ENCODE peak calls at places on chromosomes 1 and 21, in four cellular contexts. K is H7, Q is WTC11, A is amniotic stem cell. M is an unnamed sample.

GRCh38 chr1:212186427-212187207 is 98.6 kb upstream of the PPP2R5A start:
- DNase-seq in Q (no peak), A (no peak), K (no peak), M (no peak)

GRCh38 chr21:44345495-44345894 is 6.3 kb upstream of the CFAP410 start:
- DNase-seq in Q (no peak), A (no peak), K (no peak), M (no peak)

GRCh38 chr1:152397474-152397873 is 16.6 kb downstream of the CRNN start:
- DNase-seq in Q (no peak), K (no peak), A (no peak), M (peak)

GRCh38 chr1:100430368-100430767 is 78.1 kb downstream of the CDC14A start:
- DNase-seq in K (no peak), Q (no peak), A (no peak), M (no peak)

GRCh38 chr1:168266644-168267186 is 14.0 kb upstream of the TBX19 start:
- DNase-seq in A (no peak), K (no peak), Q (no peak), M (no peak)

GRCh38 chr1:171834831-171835230 is 6.5 kb upstream of the DNM3 start:
- DNase-seq in K (no peak), A (no peak), Q (no peak), M (no peak)

GRCh38 chr21:45478115-45478801 is 64.0 kb downstream of the SLC19A1 start:
- DNase-seq in K (peak), A (no peak), Q (peak), M (peak)

GRCh38 chr1:99607590-99607989 is 38.3 kb upstream of the PALMD start:
- DNase-seq in A (no peak), K (no peak), Q (no peak), M (no peak)

GRCh38 chr1:80656011-80656627 is 1144.6 kb upstream of the ADGRL2 start:
- DNase-seq in Q (peak), K (peak), A (no peak), M (peak)

GRCh38 chr1:17904290-17904689 is 149.2 kb downstream of the ACTL8 start:
- DNase-seq in Q (no peak), K (no peak), A (no peak), M (no peak)

GRCh38 chr1:198798923-198799386 is 160.1 kb downstream of the PTPRC start:
- DNase-seq in A (no peak), Q (no peak), K (no peak), M (no peak)

GRCh38 chr1:214848101-214848500 is 234.4 kb upstream of the KCNK2 start:
- DNase-seq in K (no peak), A (no peak), Q (no peak), M (no peak)

GRCh38 chr1:156276966-156277381 is 5.7 kb downstream of the SMG5 start:
- DNase-seq in K (no peak), Q (no peak), A (no peak), M (no peak)

GRCh38 chr21:46079357-46080170 is 18.3 kb upstream of the COL6A2 start:
- DNase-seq in Q (no peak), A (peak), K (peak), M (no peak)

GRCh38 chr1:39726600-39726999 is 12.1 kb upstream of the PPIE start:
- DNase-seq in Q (no peak), K (no peak), A (no peak), M (no peak)

GRCh38 chr1:185439727-185440415 is 122.8 kb upstream of the IVNS1ABP start:
- DNase-seq in K (no peak), A (peak), Q (no peak), M (no peak)

GRCh38 chr1:118963456-118964430 is 24.4 kb downstream of the TBX15 start:
- DNase-seq in Q (no peak), A (no peak), K (no peak), M (no peak)

M was measured in GM23338.